ENCODE peak calls at places on chromosomes 13 and 19, in six cellular contexts. U is astrocyte of the spinal cord, S is stomach, Z is choroid plexus epithelial cell, M is mesothelial cell of epicardium, I is cardiac fibroblast. J is an unnamed sample.

GRCh38 chr19:5594521-5594950 is 26.8 kb upstream of the TINCR start:
- DNase-seq in U (no peak), S (no peak), Z (no peak), M (no peak), I (no peak), J (no peak)

GRCh38 chr13:78022164-78022877 is 103.7 kb upstream of the EDNRB start:
- DNase-seq in U (peak; percentile 48), S (peak; percentile 30), Z (peak; percentile 77), M (no peak), I (peak; percentile 74), J (peak; percentile 42)

GRCh38 chr13:93364166-93364565 is 137.6 kb downstream of the GPC6 start:
- DNase-seq in U (peak; percentile 19), S (no peak), Z (peak; percentile 44), M (no peak), I (peak; percentile 30), J (no peak)

GRCh38 chr13:110445183-110445582 is 116.3 kb downstream of the RAB20 start:
- DNase-seq in U (peak; percentile 83), S (no peak), Z (peak; percentile 89), M (no peak), I (no peak), J (peak; percentile 57)

GRCh38 chr13:47661076-47661475 is 340.0 kb downstream of the SUCLA2 start:
- DNase-seq in U (peak; percentile 83), S (no peak), Z (peak; percentile 74), M (no peak), I (peak; percentile 68), J (no peak)

GRCh38 chr19:17778621-17779280 is 16.2 kb upstream of the B3GNT3 start:
- DNase-seq in U (no peak), S (no peak), Z (no peak), M (no peak), I (no peak), J (no peak)

GRCh38 chr19:36196249-36196648 is 18.2 kb downstream of the ZNF565 start:
- DNase-seq in U (no peak), S (no peak), Z (no peak), M (no peak), I (no peak), J (no peak)

GRCh38 chr13:89465366-89465765 is 1794.2 kb downstream of the SLITRK5 start:
- DNase-seq in U (peak; percentile 90), S (no peak), Z (peak; percentile 91), M (no peak), I (peak; percentile 6), J (no peak)

GRCh38 chr19:53977991-53978731 is 13.3 kb upstream of the CACNG6 start:
- DNase-seq in U (peak; percentile 87), S (no peak), Z (peak; percentile 99), M (peak; percentile 90), I (peak; percentile 97), J (no peak)

GRCh38 chr19:51387924-51388389 is at the start of gene LIM2:
- DNase-seq in U (no peak), S (no peak), Z (no peak), M (no peak), I (no peak), J (no peak)

GRCh38 chr19:29944415-29945012 is 2.5 kb downstream of the URI1 start:
- DNase-seq in U (no peak), S (no peak), Z (no peak), M (no peak), I (no peak), J (no peak)

GRCh38 chr13:98195054-98195791 is 18.2 kb upstream of the RNF113B start:
- DNase-seq in U (no peak), S (peak; percentile 44), Z (no peak), M (no peak), I (no peak), J (no peak)

GRCh38 chr19:35710784-35711723 is 6.7 kb downstream of the ZBTB32 start:
- DNase-seq in U (no peak), S (no peak), Z (no peak), M (no peak), I (no peak), J (peak; percentile 70)

GRCh38 chr13:76803831-76804230 is 82.4 kb downstream of the KCTD12 start:
- DNase-seq in U (no peak), S (no peak), Z (no peak), M (no peak), I (no peak), J (no peak)

GRCh38 chr19:41701401-41702075 is 6.9 kb upstream of the CEACAM5 start:
- DNase-seq in U (no peak), S (peak; percentile 31), Z (no peak), M (no peak), I (no peak), J (no peak)

GRCh38 chr13:73171242-73171641 is 112.4 kb downstream of the KLF5 start:
- DNase-seq in U (no peak), S (no peak), Z (no peak), M (no peak), I (no peak), J (no peak)

GRCh38 chr13:101267656-101268055 is 148.7 kb downstream of the NALCN start:
- DNase-seq in U (peak; percentile 88), S (no peak), Z (no peak), M (no peak), I (no peak), J (no peak)

GRCh38 chr19:39971380-39971841 is 446 bp downstream of the PSMC4 start:
- DNase-seq in U (no peak), S (peak; percentile 26), Z (no peak), M (no peak), I (no peak), J (no peak)

GRCh38 chr13:62060570-62060969 is 644.9 kb upstream of the PCDH20 start:
- DNase-seq in U (no peak), S (no peak), Z (no peak), M (no peak), I (no peak), J (no peak)

DNA sequence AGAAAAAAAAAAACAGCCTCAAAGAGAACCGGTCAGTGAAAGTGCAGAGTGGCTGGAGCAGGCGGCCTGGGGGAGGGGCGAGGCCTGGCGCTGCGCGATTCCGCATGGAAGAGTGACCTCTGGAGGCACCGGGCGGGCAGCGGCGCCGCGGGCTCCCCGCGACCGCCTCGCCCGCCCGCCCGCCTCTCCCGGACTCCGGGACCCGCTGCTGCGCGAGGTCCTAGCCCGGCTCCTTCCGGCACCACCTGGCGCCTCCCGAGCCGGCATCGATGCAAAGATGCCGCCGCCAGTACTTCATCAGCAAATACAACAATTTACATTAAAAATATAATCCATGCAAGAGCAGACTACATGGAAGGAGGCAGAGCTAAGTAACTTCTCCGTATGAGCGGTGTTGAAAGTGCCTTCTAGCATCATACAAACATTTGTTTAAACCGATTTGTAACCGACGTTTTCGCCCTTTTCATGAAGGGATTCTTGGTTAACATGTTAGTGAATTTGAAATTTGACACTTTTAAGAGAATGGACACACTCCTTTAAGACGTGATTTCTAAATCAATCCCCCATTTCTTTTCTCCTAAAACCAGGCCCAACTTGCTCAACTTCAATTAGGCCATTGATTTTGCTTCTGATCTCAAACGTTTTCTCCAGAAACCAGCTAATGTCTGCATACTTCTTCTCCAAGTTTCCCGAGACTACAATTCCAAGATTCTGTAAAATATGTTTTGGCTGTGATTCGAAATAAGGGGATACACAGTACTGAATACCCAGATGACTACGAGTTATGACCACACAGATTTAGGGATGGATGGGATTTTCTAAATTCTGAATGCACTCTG is 2.1 kb downstream of the EFNB2 start:
- DNase-seq in U (peak; percentile 85), S (peak; percentile 86), Z (peak; percentile 89), M (peak; percentile 77), I (peak; percentile 88), J (peak; percentile 50)
- TF ChIP-seq CTCF in U (peak; percentile 43), S (peak; percentile 60), Z (peak; percentile 39), M (peak; percentile 50), I (peak; percentile 31), J (peak; percentile 21)

DNA sequence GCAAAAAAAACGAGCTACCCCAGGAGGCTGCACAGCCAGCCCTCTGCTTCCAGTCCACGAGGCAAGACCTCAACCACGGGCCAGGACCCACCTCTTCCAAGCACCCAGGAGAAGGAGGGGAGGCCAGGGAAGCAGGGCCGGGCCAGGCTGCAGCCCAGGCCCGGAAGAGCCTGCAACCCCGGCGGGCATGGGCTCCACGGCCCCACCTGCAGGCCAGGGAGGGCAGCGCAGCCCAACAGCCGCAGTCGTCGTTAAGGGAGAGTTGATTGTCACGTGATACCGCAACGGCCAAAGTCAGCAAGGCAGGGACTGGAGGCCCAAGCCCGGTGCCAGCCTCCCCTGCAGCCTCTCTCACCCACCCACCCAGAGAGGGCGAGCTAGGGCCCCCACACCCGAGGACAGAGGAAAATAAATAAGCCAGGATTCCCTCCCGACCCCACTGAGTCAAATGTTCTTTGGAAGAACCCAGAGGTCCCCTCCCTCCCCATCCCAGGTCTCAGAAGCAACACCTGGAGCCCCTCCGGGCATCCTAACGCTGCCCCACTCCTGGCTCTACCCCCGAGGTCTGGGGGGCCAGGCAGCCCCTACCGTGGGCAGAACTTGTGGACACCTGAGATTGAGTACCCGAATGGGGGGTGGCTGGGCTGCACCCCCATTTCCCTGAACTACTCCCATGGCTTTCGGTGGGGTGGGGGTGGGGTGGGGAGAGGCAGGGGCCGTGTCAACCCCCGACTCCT is 5.2 kb upstream of the REXO1 start:
- DNase-seq in U (peak; percentile 70), S (peak; percentile 90), Z (peak; percentile 81), M (peak; percentile 77), I (peak; percentile 84), J (peak; percentile 91)
- TF ChIP-seq CTCF in U (peak; percentile 95), S (peak; percentile 92), Z (peak; percentile 82), M (peak; percentile 80), I (peak; percentile 91), J (peak; percentile 99)

DNA sequence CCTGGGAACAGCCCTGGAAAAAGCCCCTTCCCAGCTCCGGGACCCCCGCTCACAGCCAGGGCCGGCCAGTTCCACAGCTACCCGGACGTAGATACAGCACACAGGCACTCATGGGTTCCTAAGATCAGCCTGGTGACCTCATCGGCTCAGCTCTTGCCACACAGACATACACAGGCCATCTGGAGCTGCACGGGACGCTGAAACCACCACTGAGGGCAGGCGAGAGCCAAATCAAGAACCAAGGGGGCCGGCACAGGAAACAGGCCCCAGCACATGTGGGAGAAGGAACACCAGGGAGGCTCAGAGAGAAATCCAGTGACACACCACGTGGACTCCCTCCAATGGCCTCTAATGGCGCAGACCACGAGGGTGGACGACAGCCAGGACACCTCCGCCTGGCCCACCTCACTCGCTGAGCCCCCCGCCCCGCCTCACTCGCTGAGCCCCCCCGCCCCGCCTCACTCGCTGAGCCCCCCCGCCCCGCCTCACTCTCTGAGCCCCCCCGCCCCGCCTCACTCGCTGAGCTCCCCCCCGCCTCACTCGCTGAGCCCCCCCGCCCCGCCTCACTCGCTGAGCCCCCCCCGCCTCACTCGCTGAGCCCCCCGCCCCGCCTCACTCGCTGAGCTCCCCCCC is 69.7 kb upstream of the C13orf46 start:
- DNase-seq in U (peak; percentile 64), S (peak; percentile 45), Z (peak; percentile 91), M (no peak), I (peak; percentile 92), J (no peak)
- TF ChIP-seq CTCF in U (peak; percentile 15), S (no peak), Z (peak; percentile 49), M (no peak), I (peak; percentile 30), J (peak; percentile 6)

DNA sequence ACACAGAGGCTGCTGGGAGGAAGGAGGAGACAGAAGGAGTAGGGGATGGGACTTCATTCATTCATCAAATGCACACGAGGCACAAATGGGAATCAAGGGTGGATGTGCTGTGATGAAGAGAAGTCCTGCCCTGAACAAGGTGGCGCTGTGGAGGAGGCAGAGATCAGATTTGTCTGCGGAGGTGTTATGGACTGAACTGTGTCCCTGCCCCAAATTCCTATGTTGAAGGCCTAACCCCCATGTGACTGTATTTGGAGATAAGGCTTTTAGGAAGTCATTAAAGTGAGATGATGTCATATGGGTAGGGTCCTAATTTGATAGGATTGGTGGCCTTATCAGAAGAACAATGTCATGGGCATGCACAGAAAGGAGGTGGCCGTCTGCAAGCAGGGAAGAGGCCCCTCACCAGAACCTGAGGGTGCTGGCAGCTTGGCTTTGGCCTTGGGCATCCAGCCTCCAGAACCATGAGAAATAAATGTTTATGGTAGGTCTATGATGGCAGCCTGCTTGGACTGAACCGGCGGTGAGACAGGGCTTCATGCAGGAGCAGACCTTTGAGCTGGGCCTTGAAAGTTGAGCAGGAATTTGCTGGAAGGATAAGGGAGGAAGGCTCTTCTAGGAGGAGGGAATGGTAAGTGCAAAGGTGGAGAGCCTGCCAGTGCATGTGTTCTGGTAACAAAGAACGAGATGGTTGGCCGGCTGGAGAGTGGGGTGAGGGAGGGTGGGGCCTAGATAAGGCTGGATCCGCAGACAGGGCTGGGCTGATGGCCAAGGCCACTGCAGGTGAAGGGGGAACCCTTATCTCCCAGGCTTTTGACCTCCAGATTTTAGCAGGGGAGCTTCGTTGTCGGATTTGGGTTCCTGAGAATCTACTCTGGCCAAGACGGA is 2.7 kb upstream of the CEBPA start:
- DNase-seq in U (no peak), S (peak; percentile 77), Z (no peak), M (no peak), I (no peak), J (peak; percentile 24)
- TF ChIP-seq CTCF in U (no peak), S (no peak), Z (no peak), M (no peak), I (no peak), J (no peak)